ENCODE peak calls at places on chromosomes 5 and 9, in four cellular contexts. One of them, this sample, is unnamed.

GRCh38 chr5:179863449-179864085 is 5.0 kb upstream of the MRNIP start:
- DNase-seq in ovary: no peak
- DNase-seq in stomach: no peak
- DNase-seq in H54: no peak
- DNase-seq in this sample: no peak

GRCh38 chr5:11904270-11904906 is at the start of gene CTNND2:
- DNase-seq in H54: no peak
- DNase-seq in ovary: no peak
- DNase-seq in stomach: no peak
- DNase-seq in this sample: no peak

GRCh38 chr5:120007619-120008018 is 378.3 kb downstream of the FAM170A start:
- DNase-seq in stomach: no peak
- DNase-seq in ovary: no peak
- DNase-seq in H54: no peak
- DNase-seq in this sample: no peak

GRCh38 chr5:97009212-97009898 is 73.5 kb downstream of the LNPEP start:
- DNase-seq in ovary: no peak
- DNase-seq in stomach: no peak
- DNase-seq in H54: no peak
- DNase-seq in this sample: peak; percentile 28

GRCh38 chr5:158164648-158165047 is 305.7 kb upstream of the CLINT1 start:
- DNase-seq in stomach: no peak
- DNase-seq in ovary: no peak
- DNase-seq in H54: no peak
- DNase-seq in this sample: no peak

GRCh38 chr5:60395712-60396329 is 304.1 kb downstream of the DEPDC1B start:
- DNase-seq in ovary: no peak
- DNase-seq in stomach: no peak
- DNase-seq in H54: no peak
- DNase-seq in this sample: no peak

GRCh38 chr9:105132576-105132975 is 111.9 kb upstream of the SLC44A1 start:
- DNase-seq in stomach: no peak
- DNase-seq in ovary: no peak
- DNase-seq in H54: peak; percentile 89
- DNase-seq in this sample: no peak

GRCh38 chr5:97229196-97229595 is 46.1 kb upstream of the RIOK2 start:
- DNase-seq in H54: no peak
- DNase-seq in stomach: peak; percentile 34
- DNase-seq in ovary: no peak
- DNase-seq in this sample: no peak

GRCh38 chr9:131590907-131591844 is 45.9 kb downstream of the PRRT1B start:
- DNase-seq in stomach: peak; percentile 86
- DNase-seq in ovary: peak; percentile 71
- DNase-seq in H54: peak; percentile 31
- DNase-seq in this sample: peak; percentile 75

GRCh38 chr5:109329296-109330252 is 80.2 kb downstream of the PJA2 start:
- DNase-seq in stomach: no peak
- DNase-seq in H54: peak; percentile 39
- DNase-seq in ovary: no peak
- DNase-seq in this sample: no peak

GRCh38 chr9:95852059-95853032 is 23.1 kb upstream of the ERCC6L2 start:
- DNase-seq in ovary: no peak
- DNase-seq in stomach: no peak
- DNase-seq in H54: peak; percentile 41
- DNase-seq in this sample: no peak

GRCh38 chr9:136268318-136268717 is 22.7 kb upstream of the QSOX2 start:
- DNase-seq in H54: no peak
- DNase-seq in stomach: no peak
- DNase-seq in ovary: no peak
- DNase-seq in this sample: no peak

GRCh38 chr9:77907581-77907980 is 124.0 kb downstream of the GNAQ start:
- DNase-seq in ovary: no peak
- DNase-seq in stomach: no peak
- DNase-seq in H54: no peak
- DNase-seq in this sample: no peak

GRCh38 chr9:98134702-98135557 is 15.9 kb upstream of the TRIM14 start:
- DNase-seq in ovary: no peak
- DNase-seq in H54: no peak
- DNase-seq in stomach: no peak
- DNase-seq in this sample: no peak

GRCh38 chr9:19533373-19533772 is 124.6 kb downstream of the ACER2 start:
- DNase-seq in stomach: no peak
- DNase-seq in H54: no peak
- DNase-seq in ovary: no peak
- DNase-seq in this sample: no peak

GRCh38 chr5:68237715-68238114 is 22.2 kb downstream of the PIK3R1 start:
- DNase-seq in H54: no peak
- DNase-seq in stomach: no peak
- DNase-seq in ovary: no peak
- DNase-seq in this sample: no peak

GRCh38 chr9:97934321-97935115 is 3.5 kb downstream of the HEMGN start:
- DNase-seq in ovary: no peak
- DNase-seq in H54: no peak
- DNase-seq in stomach: no peak
- DNase-seq in this sample: no peak

GRCh38 chr9:113011911-113012381 is at the start of gene ZNF883:
- DNase-seq in stomach: peak; percentile 30
- DNase-seq in ovary: peak; percentile 28
- DNase-seq in H54: no peak
- DNase-seq in this sample: no peak

GRCh38 chr9:136588663-136589464 is 43.0 kb upstream of the NOTCH1 start:
- DNase-seq in stomach: no peak
- DNase-seq in H54: no peak
- DNase-seq in ovary: no peak
- DNase-seq in this sample: no peak

GRCh38 chr5:169997736-169998284 is 17.5 kb upstream of the INSYN2B start:
- DNase-seq in ovary: no peak
- DNase-seq in H54: no peak
- DNase-seq in stomach: no peak
- DNase-seq in this sample: no peak

GRCh38 chr9:113992276-113992951 is 85.7 kb downstream of the AMBP start:
- DNase-seq in ovary: no peak
- DNase-seq in H54: no peak
- DNase-seq in stomach: peak; percentile 40
- DNase-seq in this sample: peak; percentile 16

GRCh38 chr5:127909078-127909477 is 174.5 kb upstream of the SLC12A2 start:
- DNase-seq in ovary: no peak
- DNase-seq in H54: peak; percentile 12
- DNase-seq in stomach: no peak
- DNase-seq in this sample: no peak

GRCh38 chr5:145680169-145680568 is 155.0 kb downstream of the PRELID2 start:
- DNase-seq in ovary: no peak
- DNase-seq in stomach: no peak
- DNase-seq in H54: peak; percentile 7
- DNase-seq in this sample: no peak

GRCh38 chr9:112097712-112098688 is 77.1 kb downstream of the SUSD1 start:
- DNase-seq in stomach: peak; percentile 66
- DNase-seq in ovary: peak; percentile 39
- DNase-seq in H54: peak; percentile 50
- DNase-seq in this sample: no peak

GRCh38 chr5:75023368-75024159 is 28.8 kb downstream of the GCNT4 start:
- DNase-seq in stomach: no peak
- DNase-seq in ovary: no peak
- DNase-seq in H54: no peak
- DNase-seq in this sample: no peak

GRCh38 chr5:154820383-154820782 is 30.0 kb downstream of the FAXDC2 start:
- DNase-seq in ovary: no peak
- DNase-seq in stomach: no peak
- DNase-seq in H54: no peak
- DNase-seq in this sample: no peak

GRCh38 chr9:128809831-128810230 is 8.5 kb upstream of the ENDOG start:
- DNase-seq in ovary: no peak
- DNase-seq in stomach: no peak
- DNase-seq in H54: no peak
- DNase-seq in this sample: no peak
- TF ChIP-seq POLR2A in ovary: no peak
- TF ChIP-seq POLR2A in stomach: no peak
- TF ChIP-seq POLR2A in H54: no peak
- TF ChIP-seq POLR2A in this sample: no peak

DNA sequence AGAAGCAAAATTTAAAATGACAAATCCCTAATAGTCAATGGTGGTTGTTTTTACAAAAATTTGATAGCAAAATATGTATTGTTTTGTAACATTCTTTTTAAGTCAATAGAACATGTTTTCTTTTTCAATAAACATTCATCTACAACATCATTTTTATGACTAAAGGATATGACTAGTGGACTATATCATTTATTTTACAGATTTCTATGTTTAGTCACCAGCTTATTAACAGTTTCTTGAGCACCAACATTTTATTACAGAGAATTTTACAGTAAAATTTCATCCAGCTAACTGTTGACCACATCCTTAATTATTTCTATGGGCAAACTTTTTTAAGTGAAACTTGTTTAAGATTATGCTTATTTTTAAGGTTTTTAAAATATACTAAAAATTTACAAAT is 114.7 kb upstream of the IL7R start:
- DNase-seq in stomach: no peak
- DNase-seq in H54: no peak
- DNase-seq in ovary: no peak
- DNase-seq in this sample: no peak
- TF ChIP-seq POLR2A in stomach: no peak
- TF ChIP-seq POLR2A in H54: no peak
- TF ChIP-seq POLR2A in ovary: no peak
- TF ChIP-seq POLR2A in this sample: no peak

DNA sequence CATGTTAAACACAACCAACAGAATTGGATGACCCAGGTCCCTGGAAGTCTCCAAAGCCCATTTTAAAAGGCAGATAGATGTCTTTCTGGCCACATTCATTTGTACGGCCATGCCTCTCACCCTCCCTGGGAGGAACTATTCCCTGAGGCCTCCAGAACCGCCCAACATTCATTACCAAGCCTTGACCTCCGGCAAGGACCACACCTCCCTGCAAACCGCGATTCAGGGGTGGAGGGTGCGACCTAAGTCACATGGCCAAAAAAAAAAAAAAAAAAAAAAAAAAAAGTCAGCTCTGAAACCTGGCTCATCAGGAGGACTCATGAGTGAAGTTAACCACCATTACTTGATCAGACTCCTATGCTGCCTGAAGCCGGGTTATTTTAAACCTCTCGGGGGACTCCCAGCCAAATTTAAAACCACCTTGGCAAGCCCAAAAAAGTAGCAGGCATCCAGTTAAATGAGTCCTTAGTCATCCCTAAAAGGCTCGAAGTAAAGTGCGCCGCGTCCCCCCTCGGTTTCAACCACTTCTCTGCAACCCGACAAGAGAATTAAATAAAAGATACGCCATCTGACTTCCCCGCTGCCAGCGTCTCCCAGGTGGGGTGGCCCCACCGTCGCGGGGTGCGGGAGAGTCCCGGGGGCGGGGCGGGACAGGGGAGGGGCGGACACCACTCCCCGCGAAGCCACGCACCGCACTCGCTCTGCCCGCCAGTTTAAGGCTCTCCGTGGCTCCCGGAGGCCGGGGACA is 2.4 kb downstream of the KLF9 start:
- DNase-seq in H54: peak; percentile 96
- DNase-seq in ovary: peak; percentile 78
- DNase-seq in stomach: peak; percentile 81
- DNase-seq in this sample: peak; percentile 60
- TF ChIP-seq POLR2A in H54: no peak
- TF ChIP-seq POLR2A in ovary: no peak
- TF ChIP-seq POLR2A in stomach: no peak
- TF ChIP-seq POLR2A in this sample: no peak

DNA sequence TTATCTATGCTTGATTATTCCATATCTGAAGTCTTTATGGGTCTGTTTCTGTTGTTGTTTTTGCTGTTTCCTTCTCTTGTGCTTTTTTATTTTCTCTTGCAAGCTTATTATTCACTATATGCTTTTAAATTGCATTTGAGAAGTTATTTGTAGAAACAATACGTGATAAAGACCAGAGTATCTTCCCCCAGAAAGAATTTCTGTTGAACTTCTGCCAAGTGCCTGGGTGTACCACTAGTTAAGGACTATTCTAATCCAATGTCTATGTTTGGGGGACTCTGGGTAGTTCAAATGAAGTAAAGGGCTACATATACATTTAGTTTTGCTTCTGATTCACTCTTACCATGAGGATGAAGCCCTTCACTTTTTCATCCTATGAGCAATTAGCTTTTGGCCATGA is 54.3 kb downstream of the SLF1 start:
- DNase-seq in ovary: no peak
- DNase-seq in H54: no peak
- DNase-seq in stomach: no peak
- DNase-seq in this sample: no peak
- TF ChIP-seq POLR2A in ovary: no peak
- TF ChIP-seq POLR2A in H54: no peak
- TF ChIP-seq POLR2A in stomach: no peak
- TF ChIP-seq POLR2A in this sample: no peak

DNA sequence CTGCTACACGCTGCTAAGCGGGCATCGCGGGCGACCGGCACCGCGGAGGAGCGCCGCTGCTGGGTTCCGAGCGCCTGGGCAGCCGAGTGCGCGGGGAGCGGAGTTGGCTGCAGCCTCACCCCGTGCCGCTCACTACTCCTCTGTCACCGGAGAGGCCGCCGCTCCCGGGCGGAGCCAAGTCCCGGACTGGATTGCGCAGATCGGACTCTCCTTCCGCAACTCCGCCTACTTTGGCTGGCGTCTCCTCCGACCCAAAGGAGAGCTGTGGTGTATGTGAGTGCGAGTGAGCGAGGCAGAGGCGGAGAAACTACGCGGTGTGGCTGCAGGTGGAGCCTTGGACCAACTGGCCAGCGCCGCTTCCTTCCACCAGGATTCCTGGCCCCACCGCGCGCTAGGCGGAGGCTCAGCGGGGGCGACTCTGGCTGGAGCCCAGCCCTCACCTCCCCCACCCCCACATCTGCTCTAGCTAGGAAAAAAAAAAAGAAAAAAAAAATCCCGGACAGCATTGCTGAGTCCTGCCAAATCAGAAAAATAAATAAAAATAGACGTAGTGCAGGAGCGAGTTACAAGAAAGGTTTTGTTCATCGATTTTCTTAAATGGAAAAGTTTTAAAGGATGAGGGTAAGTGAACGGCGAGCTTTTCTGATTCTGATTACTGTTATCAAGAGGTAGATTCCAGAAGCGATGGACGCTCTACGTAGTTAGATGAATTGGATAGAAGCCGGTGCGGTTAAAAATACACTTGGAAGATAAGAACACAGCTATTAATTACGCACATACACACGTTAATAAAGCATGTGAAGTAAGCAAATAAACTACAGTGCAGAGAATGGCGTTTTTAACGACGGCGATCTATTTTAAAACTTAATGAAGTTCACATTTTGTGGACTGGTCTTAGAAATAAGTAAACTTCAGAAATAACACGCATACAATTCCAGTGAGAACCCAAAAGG is at the start of gene SEMA6A:
- DNase-seq in ovary: peak; percentile 81
- DNase-seq in H54: peak; percentile 67
- DNase-seq in stomach: peak; percentile 90
- DNase-seq in this sample: peak; percentile 80
- TF ChIP-seq POLR2A in ovary: peak; percentile 76
- TF ChIP-seq POLR2A in H54: no peak
- TF ChIP-seq POLR2A in stomach: no peak
- TF ChIP-seq POLR2A in this sample: peak; percentile 71

This sample was measured in tibial nerve.